ENCODE peak calls at places on chromosomes 16 and 17, in nine cellular contexts. J is AG04450; M is skeletal muscle cell; Z is aorta; K is fibroblast of lung; W is right cardiac atrium; S is cardiac fibroblast; X is SK-N-SH; A is CD4-positive, CD25-positive, alpha-beta regulatory T cell. I is an unnamed sample.

GRCh38 chr17:72974605-72975232 is 117.8 kb downstream of the SLC39A11 start:
- DNase-seq in Z (no peak), S (peak), X (no peak), K (peak), J (peak), W (no peak), M (no peak), A (no peak), I (no peak)

GRCh38 chr16:27273670-27274522 is 5.3 kb upstream of the NSMCE1 start:
- DNase-seq in J (no peak), M (peak), W (no peak), X (no peak), K (no peak), S (peak), A (peak), Z (no peak), I (no peak)

GRCh38 chr17:48642059-48642842 is 16.1 kb upstream of the HOXB9 start:
- DNase-seq in X (peak), K (no peak), Z (no peak), A (no peak), S (no peak), W (no peak), M (no peak), J (no peak), I (no peak)

GRCh38 chr16:46928811-46929210 is 44.6 kb downstream of the GPT2 start:
- DNase-seq in A (no peak), Z (no peak), X (no peak), M (no peak), S (no peak), J (no peak), K (no peak), W (no peak), I (peak)

GRCh38 chr17:75909812-75910274 is 5.2 kb upstream of the MRPL38 start:
- DNase-seq in M (no peak), W (peak), Z (peak), X (peak), K (peak), S (no peak), A (no peak), J (no peak), I (peak)

GRCh38 chr17:13671771-13672170 is 70.0 kb upstream of the HS3ST3A1 start:
- DNase-seq in A (no peak), X (no peak), M (no peak), Z (no peak), K (no peak), S (peak), J (no peak), W (no peak), I (no peak)

GRCh38 chr16:81498351-81498750 is 53.7 kb downstream of the CMIP start:
- DNase-seq in J (no peak), S (no peak), X (no peak), K (no peak), W (peak), Z (no peak), A (no peak), M (no peak), I (peak)

GRCh38 chr17:40038882-40039513 is 15.2 kb downstream of the MED24 start:
- DNase-seq in X (peak), K (peak), A (no peak), S (peak), W (peak), J (peak), M (no peak), Z (peak), I (peak)

GRCh38 chr16:50742521-50743150 is 750 bp downstream of the CYLD start:
- DNase-seq in W (no peak), S (peak), K (peak), A (peak), Z (peak), X (no peak), M (no peak), J (no peak), I (no peak)

GRCh38 chr16:72042157-72042660 is 12.1 kb upstream of the HP start:
- DNase-seq in M (peak), J (no peak), X (no peak), K (no peak), Z (no peak), S (no peak), W (no peak), A (no peak), I (no peak)

GRCh38 chr17:47720754-47721533 is 12.1 kb upstream of the TBX21 start:
- DNase-seq in J (no peak), Z (no peak), S (peak), W (no peak), A (no peak), K (no peak), X (peak), M (no peak), I (no peak)

GRCh38 chr17:29007456-29008455 is 1.9 kb upstream of the SEZ6 start:
- DNase-seq in Z (no peak), J (no peak), X (no peak), W (no peak), M (no peak), A (no peak), S (peak), K (no peak), I (no peak)

GRCh38 chr17:51161541-51161940 is 4.7 kb upstream of the NME2 start:
- DNase-seq in M (no peak), X (no peak), Z (no peak), S (no peak), J (no peak), K (no peak), W (no peak), A (no peak), I (no peak)

GRCh38 chr17:78665385-78665951 is 88.3 kb upstream of the DNAH17 start:
- DNase-seq in W (peak), S (no peak), Z (no peak), M (no peak), J (no peak), A (no peak), K (no peak), X (no peak), I (no peak)

GRCh38 chr16:28623172-28623711 is 13.4 kb upstream of the SULT1A1 start:
- DNase-seq in W (peak), J (no peak), S (no peak), Z (peak), A (peak), K (no peak), X (no peak), M (no peak), I (peak)

GRCh38 chr17:36755586-36755985 is 154.2 kb downstream of the MRM1 start:
- DNase-seq in S (peak), J (no peak), M (no peak), Z (no peak), A (peak), W (no peak), K (no peak), X (peak), I (no peak)

GRCh38 chr16:81564368-81565060 is 119.9 kb downstream of the CMIP start:
- DNase-seq in X (no peak), J (no peak), S (no peak), K (no peak), M (no peak), W (no peak), A (no peak), Z (no peak), I (no peak)

GRCh38 chr17:77354721-77355455 is 214.1 kb downstream of the SEC14L1 start:
- DNase-seq in K (peak), M (peak), J (peak), W (peak), A (no peak), X (peak), S (peak), Z (peak), I (peak)

GRCh38 chr16:49763826-49764225 is 92.1 kb downstream of the ZNF423 start:
- DNase-seq in M (no peak), X (no peak), Z (no peak), K (no peak), S (peak), W (no peak), A (no peak), J (no peak), I (no peak)

GRCh38 chr17:3843935-3844516 is 2.0 kb downstream of the NCBP3 start:
- DNase-seq in J (no peak), Z (no peak), M (no peak), W (peak), A (peak), X (peak), S (peak), K (peak), I (no peak)

GRCh38 chr17:31593806-31594205 is 202.3 kb downstream of the RAB11FIP4 start:
- DNase-seq in J (no peak), K (peak), S (peak), A (no peak), Z (peak), W (no peak), M (peak), X (no peak), I (no peak)

GRCh38 chr17:1227917-1228751 is 42.1 kb upstream of the BHLHA9 start:
- DNase-seq in Z (peak), S (no peak), J (no peak), W (peak), K (no peak), M (no peak), A (no peak), X (no peak), I (peak)

GRCh38 chr17:38879878-38880727 is 10.2 kb downstream of the LASP1 start:
- DNase-seq in X (no peak), W (peak), J (no peak), S (peak), M (no peak), K (peak), A (no peak), Z (peak), I (peak)

GRCh38 chr17:49879505-49879904 is 31.6 kb upstream of the TAC4 start:
- DNase-seq in K (no peak), S (no peak), W (peak), X (no peak), Z (no peak), J (no peak), M (no peak), A (no peak), I (no peak)

GRCh38 chr16:1941162-1941923 is 1.7 kb downstream of the MSRB1 start:
- DNase-seq in M (no peak), S (no peak), K (peak), W (peak), A (no peak), J (no peak), Z (no peak), X (peak), I (no peak)

GRCh38 chr16:1938910-1939309 is 4.1 kb downstream of the MSRB1 start:
- DNase-seq in K (no peak), W (no peak), J (no peak), Z (no peak), A (no peak), X (no peak), M (no peak), S (no peak), I (no peak)

GRCh38 chr16:1941924-1942809 is 832 bp downstream of the MSRB1 start:
- DNase-seq in A (no peak), S (peak), K (no peak), X (no peak), J (no peak), Z (no peak), M (no peak), W (no peak), I (no peak)

GRCh38 chr16:1938316-1938715 is 4.7 kb downstream of the MSRB1 start:
- DNase-seq in A (no peak), M (no peak), K (no peak), Z (no peak), W (peak), X (no peak), J (no peak), S (no peak), I (no peak)

GRCh38 chr16:1940273-1941161 is 2.5 kb downstream of the MSRB1 start:
- DNase-seq in Z (no peak), J (no peak), S (no peak), K (no peak), X (no peak), M (no peak), W (no peak), A (no peak), I (no peak)
- H3K4me3 ChIP-seq in Z (no peak), J (no peak), S (no peak), K (no peak), X (no peak), M (no peak), W (no peak), A (no peak), I (peak)

DNA sequence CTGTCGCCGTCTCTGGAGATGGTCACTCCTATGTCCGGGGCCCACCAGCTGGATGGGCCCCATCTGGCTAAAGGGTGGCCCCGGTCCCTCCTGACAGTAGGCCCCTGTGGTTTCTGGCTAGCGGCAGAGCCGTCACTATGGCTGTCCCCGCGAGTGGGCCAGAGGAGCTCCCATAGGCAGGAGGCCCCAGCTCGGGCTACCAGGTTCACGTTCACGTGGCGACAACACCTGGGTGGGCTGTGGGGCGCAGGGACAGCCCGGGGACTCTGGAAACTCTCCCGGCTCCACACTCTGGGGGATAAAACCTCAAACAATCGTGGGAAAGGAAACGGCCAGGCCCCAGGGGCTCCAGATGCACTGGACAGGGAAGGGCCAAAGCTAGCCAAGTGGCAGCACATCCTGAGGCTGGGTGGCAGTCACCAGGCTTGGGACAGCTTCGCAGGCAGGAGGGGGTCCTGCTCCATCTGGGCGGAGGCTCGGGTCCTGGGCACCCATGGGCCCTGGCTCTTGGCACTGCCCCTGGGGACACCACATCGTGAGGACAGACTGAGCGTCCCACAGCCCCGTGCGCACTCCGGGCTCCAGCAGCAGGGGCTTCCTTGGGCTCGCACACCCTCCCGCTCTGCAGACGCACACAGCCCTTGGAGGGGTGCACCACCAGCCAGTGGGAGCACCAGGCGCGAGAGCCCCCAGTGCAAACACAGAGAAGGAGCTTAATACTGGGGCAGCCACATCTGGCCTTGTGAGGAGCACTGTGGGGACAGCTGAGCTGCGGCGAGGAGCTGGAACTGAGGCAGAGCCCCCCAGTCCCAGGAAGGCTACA is 4.5 kb downstream of the RNF166 start:
- DNase-seq in X (no peak), S (no peak), W (no peak), K (no peak), A (peak), Z (no peak), J (no peak), M (no peak), I (no peak)
- H3K4me3 ChIP-seq in X (no peak), S (no peak), W (no peak), K (no peak), A (peak), Z (no peak), J (no peak), M (no peak), I (no peak)

DNA sequence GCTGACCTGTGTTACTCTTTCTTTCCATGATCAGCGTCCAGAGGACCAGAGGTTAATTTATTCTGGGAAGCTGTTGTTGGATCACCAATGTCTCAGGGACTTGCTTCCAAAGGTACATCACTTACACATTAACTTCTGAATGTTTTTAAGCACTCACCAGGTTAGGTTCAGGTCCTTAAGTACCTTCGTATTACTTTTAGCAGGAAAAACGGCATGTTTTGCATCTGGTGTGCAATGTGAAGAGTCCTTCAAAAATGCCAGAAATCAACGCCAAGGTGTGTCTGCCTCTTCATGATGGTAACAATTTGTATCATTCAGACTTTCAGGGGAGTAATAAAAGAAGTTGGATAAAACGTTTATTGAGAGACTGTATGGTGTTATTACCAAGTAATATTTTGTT is 3.3 kb downstream of the HERPUD1 start:
- DNase-seq in S (no peak), Z (no peak), W (no peak), A (no peak), K (no peak), X (no peak), M (no peak), J (no peak), I (no peak)
- H3K4me3 ChIP-seq in S (peak), Z (no peak), W (peak), A (peak), K (peak), X (peak), M (peak), J (peak), I (peak)

DNA sequence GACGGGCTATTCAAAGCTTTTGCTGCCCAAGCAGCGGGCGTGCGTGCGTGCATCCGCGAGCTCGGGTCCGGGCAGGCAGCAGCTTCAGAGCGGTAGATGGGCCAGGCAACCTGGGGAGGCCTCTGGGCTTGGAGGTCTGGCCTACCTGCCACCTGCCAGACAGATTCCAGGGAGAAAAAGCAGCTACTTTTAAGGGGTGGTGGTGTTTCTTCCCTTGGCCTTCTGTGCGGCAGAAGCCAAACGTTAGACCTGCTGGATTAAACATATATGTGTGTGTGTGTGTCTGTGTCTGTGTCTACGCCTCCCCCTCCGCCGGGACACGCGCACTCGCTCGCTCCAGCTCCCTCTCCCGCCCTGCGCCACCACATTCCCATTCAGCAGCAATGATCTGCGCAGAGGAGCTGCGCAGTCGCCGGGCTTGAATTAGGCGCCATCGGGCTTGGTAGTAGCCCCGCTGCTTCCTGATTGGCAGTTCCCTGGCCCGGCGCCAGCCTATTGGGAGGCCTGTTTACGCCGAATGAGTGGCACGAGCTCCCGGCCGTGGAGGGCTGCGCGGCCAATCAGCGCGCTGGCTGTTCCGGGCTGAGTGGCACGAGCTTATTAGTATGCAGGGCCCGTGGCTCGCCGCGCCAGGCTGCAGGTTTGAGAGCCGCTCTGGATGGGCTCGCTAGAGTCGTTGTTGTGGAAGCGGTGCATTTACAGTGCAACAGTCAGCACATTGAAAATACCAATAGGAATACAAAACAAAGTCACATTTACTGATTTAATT is at the start of gene BAHCC1:
- DNase-seq in Z (peak), M (peak), W (peak), S (peak), K (peak), X (peak), J (peak), A (peak), I (peak)
- H3K4me3 ChIP-seq in Z (peak), M (peak), W (peak), S (peak), K (peak), X (peak), J (peak), A (no peak), I (peak)

GRCh38 chr17:45384800-45385262 is 47.8 kb downstream of the ARHGAP27 start:
- DNase-seq in X (no peak), Z (no peak), J (no peak), S (no peak), W (peak), K (no peak), A (no peak), M (no peak), I (no peak)

GRCh38 chr17:45386180-45386579 is 46.5 kb downstream of the ARHGAP27 start:
- DNase-seq in S (no peak), J (no peak), X (no peak), A (no peak), W (no peak), M (no peak), K (no peak), Z (no peak), I (no peak)

GRCh38 chr17:45387739-45388138 is 44.9 kb downstream of the ARHGAP27 start:
- DNase-seq in A (no peak), X (no peak), K (no peak), S (no peak), M (no peak), Z (no peak), W (no peak), J (no peak), I (no peak)

GRCh38 chr17:45384047-45384799 is 48.4 kb downstream of the ARHGAP27 start:
- DNase-seq in Z (no peak), A (no peak), W (peak), M (no peak), X (no peak), J (no peak), S (no peak), K (no peak), I (no peak)

DNA sequence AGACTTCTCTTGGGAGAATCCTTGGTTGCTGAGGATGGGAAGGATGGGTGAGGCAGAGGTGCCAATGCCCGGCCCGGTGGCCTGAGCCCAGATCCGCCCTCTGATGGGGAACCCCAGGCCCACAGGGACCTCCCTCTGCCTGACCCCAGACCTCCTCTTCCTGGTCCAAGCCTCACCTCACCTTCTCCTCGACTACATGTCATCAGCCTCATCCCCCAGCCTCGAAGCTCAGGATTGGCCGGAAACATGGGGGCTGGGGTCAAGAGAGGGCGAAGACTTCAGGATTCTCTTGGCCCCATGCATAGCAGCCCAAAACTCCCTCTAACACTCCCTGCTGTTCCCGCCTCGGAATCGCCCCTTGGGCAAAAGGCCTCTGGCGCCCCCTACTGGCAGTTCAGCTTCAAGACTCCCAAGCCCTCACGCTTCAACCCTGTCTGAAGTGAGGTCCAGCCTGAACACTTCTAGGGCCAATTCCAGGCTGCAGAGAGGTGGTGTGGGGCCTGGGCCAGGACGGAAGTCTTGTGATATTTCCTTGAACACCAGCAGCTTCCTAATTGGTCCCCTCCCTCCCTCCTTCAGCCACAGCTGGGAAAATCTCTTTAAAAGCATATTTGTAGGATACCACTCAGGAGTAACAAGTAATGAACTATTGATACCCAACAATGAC is 47.2 kb downstream of the ARHGAP27 start:
- DNase-seq in Z (peak), M (no peak), S (peak), J (peak), W (peak), X (peak), K (peak), A (peak), I (peak)
- H3K4me3 ChIP-seq in Z (no peak), M (no peak), S (no peak), J (no peak), W (no peak), X (peak), K (no peak), A (no peak), I (no peak)

GRCh38 chr17:42853004-42853403 is 2.0 kb downstream of the AOC3 start:
- DNase-seq in S (no peak), J (no peak), Z (peak), K (no peak), X (no peak), W (no peak), M (no peak), A (no peak), I (peak)

GRCh38 chr17:42852351-42852750 is 1.4 kb downstream of the AOC3 start:
- DNase-seq in A (no peak), Z (no peak), M (no peak), J (no peak), X (no peak), W (no peak), K (no peak), S (no peak), I (no peak)

GRCh38 chr17:42853597-42853967 is 2.6 kb downstream of the AOC3 start:
- DNase-seq in K (no peak), S (no peak), M (no peak), W (no peak), J (no peak), A (no peak), X (no peak), Z (no peak), I (peak)

GRCh38 chr17:42855048-42855596 is 4.1 kb downstream of the AOC3 start:
- DNase-seq in M (no peak), Z (no peak), A (no peak), K (no peak), J (no peak), W (no peak), X (no peak), S (no peak), I (peak)

GRCh38 chr17:42853968-42854790 is 3.2 kb downstream of the AOC3 start:
- DNase-seq in Z (no peak), S (no peak), A (no peak), J (no peak), X (no peak), K (no peak), M (no peak), W (no peak), I (peak)
- H3K4me3 ChIP-seq in Z (peak), S (no peak), A (no peak), J (no peak), X (no peak), K (no peak), M (no peak), W (peak), I (peak)

GRCh38 chr16:87762071-87762571 is 3.7 kb downstream of the KLHDC4 start:
- DNase-seq in S (no peak), M (no peak), W (no peak), K (no peak), X (no peak), Z (no peak), A (no peak), J (no peak), I (no peak)
- H3K4me3 ChIP-seq in S (no peak), M (no peak), W (no peak), K (no peak), X (no peak), Z (no peak), A (no peak), J (no peak), I (no peak)